ENCODE peak calls at places on chromosomes 5 and 9, in nine cellular contexts. Y is upper lobe of right lung, J is psoas muscle, W is MM.1S, V is body of pancreas, X is tibial nerve, B is endothelial cell of umbilical vein, S is RWPE2, P is ascending aorta. T is an unnamed sample.

GRCh38 chr5:142611154-142611553 is 74.7 kb downstream of the FGF1 start:
- DNase-seq in Y (peak; percentile 70), J (peak; percentile 69), W (peak; percentile 58), V (peak; percentile 79), X (peak; percentile 95), B (peak; percentile 74), S (no peak), P (peak; percentile 28), T (peak; percentile 81)

GRCh38 chr5:36240779-36241635 is 718 bp downstream of the NADK2 start:
- DNase-seq in Y (peak; percentile 80), J (peak; percentile 74), W (peak; percentile 57), V (peak; percentile 70), X (peak; percentile 38), B (peak; percentile 75), S (peak; percentile 70), P (no peak), T (peak; percentile 60)

GRCh38 chr9:111890254-111890791 is 6.3 kb upstream of the UGCG start:
- DNase-seq in Y (no peak), J (no peak), W (no peak), V (no peak), X (no peak), B (no peak), S (no peak), P (no peak), T (no peak)

GRCh38 chr9:107280543-107280942 is 2.5 kb upstream of the RAD23B start:
- DNase-seq in Y (no peak), J (no peak), W (no peak), V (no peak), X (no peak), B (no peak), S (no peak), P (no peak), T (peak; percentile 44)

GRCh38 chr5:35436441-35437057 is 181.1 kb upstream of the SPEF2 start:
- DNase-seq in Y (no peak), J (no peak), W (peak; percentile 46), V (peak; percentile 59), X (no peak), B (peak; percentile 32), S (no peak), P (no peak), T (peak; percentile 34)

GRCh38 chr9:95491543-95492330 is 25.0 kb downstream of the PTCH1 start:
- DNase-seq in Y (no peak), J (no peak), W (no peak), V (no peak), X (no peak), B (no peak), S (no peak), P (no peak), T (no peak)

GRCh38 chr5:96896806-96897205 is 20.5 kb downstream of the ERAP2 start:
- DNase-seq in Y (no peak), J (no peak), W (no peak), V (no peak), X (no peak), B (no peak), S (no peak), P (no peak), T (no peak)

GRCh38 chr5:72065751-72066255 is 41.5 kb upstream of the MAP1B start:
- DNase-seq in Y (no peak), J (no peak), W (no peak), V (no peak), X (no peak), B (no peak), S (no peak), P (no peak), T (no peak)

GRCh38 chr9:18237776-18238175 is 236.2 kb upstream of the ADAMTSL1 start:
- DNase-seq in Y (no peak), J (no peak), W (no peak), V (no peak), X (no peak), B (no peak), S (no peak), P (no peak), T (no peak)

GRCh38 chr9:123723135-123723875 is 206.6 kb downstream of the DENND1A start:
- DNase-seq in Y (no peak), J (no peak), W (no peak), V (no peak), X (no peak), B (no peak), S (no peak), P (no peak), T (no peak)

GRCh38 chr9:133463234-133463863 is 3.6 kb downstream of the CACFD1 start:
- DNase-seq in Y (no peak), J (no peak), W (peak; percentile 27), V (peak; percentile 28), X (no peak), B (no peak), S (no peak), P (no peak), T (no peak)

GRCh38 chr5:69136296-69136695 is 30.7 kb upstream of the CCNB1 start:
- DNase-seq in Y (no peak), J (no peak), W (no peak), V (no peak), X (no peak), B (no peak), S (no peak), P (no peak), T (no peak)

GRCh38 chr9:101995231-101995630 is 256.8 kb upstream of the GRIN3A start:
- DNase-seq in Y (no peak), J (no peak), W (no peak), V (no peak), X (no peak), B (no peak), S (no peak), P (no peak), T (peak; percentile 87)

GRCh38 chr9:2610985-2611384 is 10.6 kb upstream of the VLDLR start:
- DNase-seq in Y (no peak), J (no peak), W (no peak), V (no peak), X (no peak), B (no peak), S (no peak), P (no peak), T (no peak)

GRCh38 chr5:89668821-89669220 is 740.7 kb downstream of the CETN3 start:
- DNase-seq in Y (no peak), J (no peak), W (no peak), V (no peak), X (no peak), B (no peak), S (no peak), P (no peak), T (no peak)

GRCh38 chr9:21789541-21790037 is 12.8 kb upstream of the MTAP start:
- DNase-seq in Y (no peak), J (no peak), W (peak; percentile 78), V (peak; percentile 86), X (peak; percentile 71), B (peak; percentile 85), S (no peak), P (no peak), T (peak; percentile 82)

GRCh38 chr9:81759680-81760215 is 70.4 kb upstream of the TLE1 start:
- DNase-seq in Y (no peak), J (no peak), W (no peak), V (no peak), X (no peak), B (peak; percentile 95), S (no peak), P (peak; percentile 53), T (peak; percentile 59)
- H3K27ac ChIP-seq in Y (no peak overlapping the region), J (no peak overlapping the region), W (no peak overlapping the region), V (no peak overlapping the region), X (no peak overlapping the region), B (peak overlapping the region; percentile 91), S (no peak overlapping the region), P (peak overlapping the region; percentile 58), T (no peak overlapping the region)

DNA sequence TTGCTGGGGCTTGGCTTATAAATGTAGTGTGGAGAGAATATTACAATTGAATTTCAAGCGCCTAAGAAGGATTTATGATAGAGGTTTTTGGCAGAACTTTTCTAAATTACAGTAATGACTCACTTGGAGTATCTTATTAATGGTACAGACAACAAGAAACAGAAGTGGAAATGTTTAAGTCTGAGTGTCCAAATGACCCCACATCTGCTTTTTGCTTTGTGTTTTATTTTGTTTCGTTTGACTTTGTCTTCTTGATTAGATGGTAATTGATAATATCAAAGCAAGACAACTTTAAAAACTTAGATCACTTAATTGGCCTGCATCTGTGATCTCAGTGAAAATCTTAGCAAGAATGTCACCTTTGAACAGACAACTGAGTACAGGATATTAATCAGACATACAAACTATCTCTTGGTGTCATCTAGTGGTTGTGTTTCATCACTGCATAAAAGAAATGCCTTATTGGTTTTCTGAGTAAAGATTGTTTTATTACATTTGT is 577.4 kb downstream of the ISL1 start:
- DNase-seq in Y (no peak), J (no peak), W (peak; percentile 42), V (no peak), X (no peak), B (peak; percentile 14), S (no peak), P (no peak), T (peak; percentile 29)
- TF ChIP-seq CTCF in Y (peak; percentile 21), J (no peak), W (peak; percentile 46), V (no peak), X (no peak), B (no peak), S (peak; percentile 97), P (no peak), T (peak; percentile 91)

DNA sequence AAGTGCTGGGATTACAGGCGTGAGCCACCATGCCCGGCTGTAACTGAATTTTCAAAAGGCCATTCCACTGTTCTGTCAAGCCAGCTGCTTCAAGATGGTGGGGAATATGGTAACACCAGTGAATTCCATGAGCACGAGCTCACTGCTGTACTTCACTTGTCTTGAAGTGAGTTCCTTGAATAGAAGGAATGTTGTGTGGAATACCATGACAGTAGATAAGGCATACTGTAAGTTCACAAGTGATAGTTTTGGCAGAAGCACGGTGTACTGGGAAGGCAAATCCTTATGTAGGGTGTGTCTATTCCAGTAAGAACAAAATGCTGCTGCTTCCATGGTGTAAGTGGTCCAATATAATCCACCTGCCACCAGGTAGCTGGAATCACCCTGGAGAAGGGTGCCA is 6.6 kb upstream of the PRXL2C start:
- DNase-seq in Y (no peak), J (no peak), W (no peak), V (no peak), X (no peak), B (no peak), S (no peak), P (no peak), T (no peak)
- H3K27ac ChIP-seq in Y (peak overlapping the region; percentile 1), J (no peak overlapping the region), W (no peak overlapping the region), V (no peak overlapping the region), X (no peak overlapping the region), B (no peak overlapping the region), S (no peak overlapping the region), P (no peak overlapping the region), T (no peak overlapping the region)

GRCh38 chr5:45110399-45110798 is 301.7 kb downstream of the MRPS30 start:
- DNase-seq in Y (no peak), J (no peak), W (no peak), V (no peak), X (no peak), B (no peak), S (no peak), P (no peak), T (no peak)

GRCh38 chr5:45109636-45110035 is 300.9 kb downstream of the MRPS30 start:
- DNase-seq in Y (no peak), J (no peak), W (no peak), V (no peak), X (no peak), B (no peak), S (no peak), P (no peak), T (no peak)

GRCh38 chr5:45113726-45114125 is 305.0 kb downstream of the MRPS30 start:
- DNase-seq in Y (no peak), J (no peak), W (no peak), V (no peak), X (no peak), B (no peak), S (no peak), P (no peak), T (peak; percentile 61)

GRCh38 chr5:45105491-45105994 is 296.8 kb downstream of the MRPS30 start:
- DNase-seq in Y (no peak), J (no peak), W (no peak), V (no peak), X (no peak), B (no peak), S (no peak), P (no peak), T (no peak)

GRCh38 chr5:45109062-45109461 is 300.3 kb downstream of the MRPS30 start:
- DNase-seq in Y (no peak), J (no peak), W (no peak), V (no peak), X (no peak), B (no peak), S (no peak), P (no peak), T (no peak)
- TF ChIP-seq CTCF in Y (no peak), J (no peak), W (no peak), V (no peak), X (no peak), B (no peak), S (no peak), P (no peak), T (no peak)

T was measured in RWPE1.